ENCODE peak calls at places on chromosomes 16 and 17, in four cellular contexts. One of them, this sample, is unnamed.

GRCh38 chr16:77491091-77491490 is 56.3 kb upstream of the ADAMTS18 start:
- DNase-seq in HCT116: no peak
- DNase-seq in K562: no peak
- DNase-seq in HepG2: no peak
- DNase-seq in this sample: no peak

GRCh38 chr17:72125226-72125651 is 4.4 kb downstream of the SOX9 start:
- DNase-seq in HCT116: no peak
- DNase-seq in K562: no peak
- DNase-seq in HepG2: peak; percentile 77
- DNase-seq in this sample: no peak

GRCh38 chr17:78972507-78973105 is 7.1 kb downstream of the LGALS3BP start:
- DNase-seq in HCT116: no peak
- DNase-seq in K562: no peak
- DNase-seq in HepG2: no peak
- DNase-seq in this sample: no peak

GRCh38 chr17:53707546-53707945 is 115.2 kb upstream of the KIF2B start:
- DNase-seq in HCT116: no peak
- DNase-seq in K562: no peak
- DNase-seq in HepG2: no peak
- DNase-seq in this sample: no peak

GRCh38 chr17:53607475-53607874 is 215.3 kb upstream of the KIF2B start:
- DNase-seq in HCT116: no peak
- DNase-seq in K562: no peak
- DNase-seq in HepG2: no peak
- DNase-seq in this sample: no peak

GRCh38 chr17:47993031-47993546 is 22.2 kb downstream of the CDK5RAP3 start:
- DNase-seq in HCT116: no peak
- DNase-seq in K562: no peak
- DNase-seq in HepG2: no peak
- DNase-seq in this sample: no peak

GRCh38 chr16:4859900-4860255 is 12.6 kb downstream of the UBN1 start:
- DNase-seq in HCT116: no peak
- DNase-seq in K562: no peak
- DNase-seq in HepG2: no peak
- DNase-seq in this sample: no peak

GRCh38 chr16:69273009-69273408 is 38.1 kb upstream of the VPS4A start:
- DNase-seq in HCT116: no peak
- DNase-seq in K562: no peak
- DNase-seq in HepG2: no peak
- DNase-seq in this sample: no peak

GRCh38 chr17:53806473-53806872 is 16.3 kb upstream of the KIF2B start:
- DNase-seq in HCT116: no peak
- DNase-seq in K562: no peak
- DNase-seq in HepG2: no peak
- DNase-seq in this sample: no peak

GRCh38 chr17:10127819-10128375 is 70.5 kb downstream of the GAS7 start:
- DNase-seq in HCT116: no peak
- DNase-seq in K562: no peak
- DNase-seq in HepG2: no peak
- DNase-seq in this sample: no peak

GRCh38 chr16:89956511-89957213 is 8.1 kb downstream of the DEF8 start:
- DNase-seq in HCT116: no peak
- DNase-seq in K562: no peak
- DNase-seq in HepG2: no peak
- DNase-seq in this sample: no peak

GRCh38 chr17:68512967-68513474 is 791 bp downstream of the PRKAR1A start:
- DNase-seq in HCT116: no peak
- DNase-seq in K562: peak; percentile 20
- DNase-seq in HepG2: no peak
- DNase-seq in this sample: no peak

GRCh38 chr16:23909792-23910418 is 74.1 kb downstream of the PRKCB start:
- DNase-seq in HCT116: no peak
- DNase-seq in K562: no peak
- DNase-seq in HepG2: no peak
- DNase-seq in this sample: no peak

GRCh38 chr16:1125471-1125870 is 27.4 kb upstream of the CACNA1H start:
- DNase-seq in HCT116: peak; percentile 43
- DNase-seq in K562: peak; percentile 71
- DNase-seq in HepG2: no peak
- DNase-seq in this sample: no peak

GRCh38 chr16:57826706-57827625 is 24.7 kb upstream of the KIFC3 start:
- DNase-seq in HCT116: no peak
- DNase-seq in K562: no peak
- DNase-seq in HepG2: peak; percentile 94
- DNase-seq in this sample: no peak

GRCh38 chr17:1714980-1715802 is 5.0 kb upstream of the TLCD2 start:
- DNase-seq in HCT116: peak; percentile 45
- DNase-seq in K562: peak; percentile 61
- DNase-seq in HepG2: peak; percentile 84
- DNase-seq in this sample: no peak

GRCh38 chr17:65173284-65173793 is 36.2 kb downstream of the RGS9 start:
- DNase-seq in HCT116: no peak
- DNase-seq in K562: peak; percentile 89
- DNase-seq in HepG2: no peak
- DNase-seq in this sample: no peak

GRCh38 chr17:8739104-8739503 is 5.5 kb downstream of the CCDC42 start:
- DNase-seq in HCT116: no peak
- DNase-seq in K562: no peak
- DNase-seq in HepG2: no peak
- DNase-seq in this sample: no peak

GRCh38 chr16:67860589-67861398 is 12.1 kb upstream of the EDC4 start:
- DNase-seq in HCT116: no peak
- DNase-seq in K562: no peak
- DNase-seq in HepG2: no peak
- DNase-seq in this sample: no peak

GRCh38 chr16:12679660-12680272 is 123.9 kb downstream of the CPPED1 start:
- DNase-seq in HCT116: no peak
- DNase-seq in K562: no peak
- DNase-seq in HepG2: no peak
- DNase-seq in this sample: no peak

GRCh38 chr17:15744091-15744676 is 12.1 kb downstream of the TBC1D26 start:
- DNase-seq in HCT116: no peak
- DNase-seq in K562: no peak
- DNase-seq in HepG2: no peak
- DNase-seq in this sample: no peak

GRCh38 chr16:51875834-51876725 is 670.9 kb downstream of the TOX3 start:
- DNase-seq in HCT116: no peak
- DNase-seq in K562: no peak
- DNase-seq in HepG2: no peak
- DNase-seq in this sample: no peak

GRCh38 chr16:10992797-10993196 is 48.4 kb downstream of the CLEC16A start:
- DNase-seq in HCT116: peak; percentile 52
- DNase-seq in K562: peak; percentile 77
- DNase-seq in HepG2: no peak
- DNase-seq in this sample: peak; percentile 36

DNA sequence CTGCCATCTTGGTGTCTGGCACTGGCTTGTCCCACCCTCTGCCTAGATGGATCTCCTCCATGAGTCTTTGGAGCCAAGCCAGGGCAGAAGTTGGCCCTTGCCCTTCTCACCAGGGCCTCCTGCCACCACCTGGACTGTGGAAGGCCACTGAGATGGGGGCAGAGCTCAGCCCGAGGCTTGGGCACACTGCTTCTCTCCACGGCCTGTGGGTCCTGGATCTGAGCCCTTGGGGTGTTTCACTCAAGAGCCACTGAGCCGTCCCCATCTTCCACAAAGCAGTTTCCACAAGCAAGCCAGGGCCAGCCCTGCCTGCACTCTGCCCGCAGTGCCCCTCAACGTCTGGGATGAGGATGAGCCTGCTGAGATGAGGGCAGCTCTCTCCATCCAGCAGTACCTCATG is 16.7 kb upstream of the CD300A start:
- DNase-seq in HCT116: no peak
- DNase-seq in K562: no peak
- DNase-seq in HepG2: no peak
- DNase-seq in this sample: no peak
- TF ChIP-seq REST in HCT116: no peak
- TF ChIP-seq REST in K562: no peak
- TF ChIP-seq REST in HepG2: no peak
- TF ChIP-seq REST in this sample: no peak

DNA sequence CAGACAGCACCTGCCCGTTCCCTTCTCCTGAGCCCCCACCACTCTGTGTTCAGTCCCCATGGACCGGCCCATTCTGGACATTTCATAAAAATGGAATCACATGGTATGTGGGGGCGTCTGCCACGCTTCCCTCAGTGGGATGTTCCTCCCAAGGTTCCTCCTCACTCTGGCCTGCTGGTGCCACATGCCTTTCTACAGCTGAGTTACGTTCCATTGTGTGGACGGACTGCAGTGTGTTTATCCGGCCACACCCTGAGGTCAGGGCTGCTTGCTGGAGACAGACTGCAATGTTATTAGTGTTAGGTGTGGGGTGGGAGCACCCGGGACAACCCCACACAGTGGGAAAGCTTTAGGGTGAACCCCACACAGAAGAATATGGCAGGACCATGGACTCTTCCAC is 5.9 kb upstream of the AATK start:
- DNase-seq in HCT116: no peak
- DNase-seq in K562: no peak
- DNase-seq in HepG2: peak; percentile 28
- DNase-seq in this sample: no peak
- H3K27ac ChIP-seq in HCT116: no peak overlapping the region
- H3K27ac ChIP-seq in K562: no peak overlapping the region
- H3K27ac ChIP-seq in HepG2: no peak overlapping the region
- H3K27ac ChIP-seq in this sample: no peak overlapping the region

DNA sequence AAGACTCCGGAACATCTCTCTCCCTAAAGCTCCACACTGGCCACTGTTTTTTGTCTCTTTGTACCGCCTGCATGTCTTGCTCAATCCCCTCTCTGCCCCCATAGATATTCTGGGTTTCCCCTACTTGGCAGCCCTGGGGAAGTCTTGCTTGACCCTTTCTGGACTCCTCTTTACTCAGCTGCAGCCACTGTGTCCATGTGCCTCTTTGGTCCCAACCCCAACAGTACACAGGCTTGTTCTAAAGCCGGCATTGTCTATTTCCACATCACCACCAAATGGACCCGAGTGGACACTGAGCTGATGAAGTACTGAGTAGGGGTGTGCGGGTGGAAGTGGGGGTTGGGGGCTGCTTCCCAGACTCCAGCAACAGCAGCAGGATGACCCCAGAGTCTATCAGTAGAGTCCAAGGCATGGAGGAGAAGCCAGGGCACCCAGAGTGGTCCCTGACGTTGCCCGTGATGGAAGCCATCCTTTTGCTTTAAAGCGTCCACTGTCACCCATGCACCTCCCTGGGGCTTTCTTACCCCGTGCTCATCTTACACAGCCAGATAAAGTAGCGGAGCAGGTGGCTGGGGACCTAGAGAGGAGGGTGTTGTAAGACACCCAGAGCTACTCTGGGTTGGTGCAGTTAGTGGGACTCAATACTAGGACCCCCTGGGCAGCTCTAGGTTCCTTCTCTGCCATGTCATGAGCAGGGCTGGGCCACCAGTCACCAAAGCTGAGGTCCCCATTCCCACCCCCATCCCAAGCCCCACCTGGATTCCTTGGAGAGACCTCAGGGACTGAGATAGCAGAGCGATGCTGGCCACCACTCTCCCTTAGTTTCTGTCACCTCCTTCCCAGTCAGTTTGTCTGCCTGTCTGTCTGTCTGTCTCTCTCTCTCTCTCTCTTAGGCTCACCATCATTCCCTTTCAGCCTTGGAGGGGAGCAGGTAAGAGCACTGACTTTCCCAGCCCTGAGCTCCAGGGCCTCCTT is 6.2 kb downstream of the CD300LB start:
- DNase-seq in HCT116: no peak
- DNase-seq in K562: no peak
- DNase-seq in HepG2: no peak
- DNase-seq in this sample: no peak
- TF ChIP-seq TCF7L2 in HCT116: no peak
- TF ChIP-seq TCF7L2 in K562: no peak
- TF ChIP-seq TCF7L2 in HepG2: no peak
- TF ChIP-seq TCF7L2 in this sample: no peak

GRCh38 chr17:55648086-55648485 is 74.6 kb downstream of the TMEM100 start:
- DNase-seq in HCT116: no peak
- DNase-seq in K562: no peak
- DNase-seq in HepG2: no peak
- DNase-seq in this sample: no peak

GRCh38 chr17:55652825-55653224 is 69.8 kb downstream of the TMEM100 start:
- DNase-seq in HCT116: no peak
- DNase-seq in K562: no peak
- DNase-seq in HepG2: no peak
- DNase-seq in this sample: no peak

GRCh38 chr17:55654015-55654414 is 68.6 kb downstream of the TMEM100 start:
- DNase-seq in HCT116: no peak
- DNase-seq in K562: no peak
- DNase-seq in HepG2: no peak
- DNase-seq in this sample: no peak

GRCh38 chr17:55652114-55652513 is 70.5 kb downstream of the TMEM100 start:
- DNase-seq in HCT116: no peak
- DNase-seq in K562: no peak
- DNase-seq in HepG2: no peak
- DNase-seq in this sample: no peak

GRCh38 chr17:55649935-55650597 is 72.6 kb downstream of the TMEM100 start:
- DNase-seq in HCT116: no peak
- DNase-seq in K562: no peak
- DNase-seq in HepG2: no peak
- DNase-seq in this sample: no peak
- TF ChIP-seq REST in HCT116: no peak
- TF ChIP-seq REST in K562: no peak
- TF ChIP-seq REST in HepG2: no peak
- TF ChIP-seq REST in this sample: no peak

DNA sequence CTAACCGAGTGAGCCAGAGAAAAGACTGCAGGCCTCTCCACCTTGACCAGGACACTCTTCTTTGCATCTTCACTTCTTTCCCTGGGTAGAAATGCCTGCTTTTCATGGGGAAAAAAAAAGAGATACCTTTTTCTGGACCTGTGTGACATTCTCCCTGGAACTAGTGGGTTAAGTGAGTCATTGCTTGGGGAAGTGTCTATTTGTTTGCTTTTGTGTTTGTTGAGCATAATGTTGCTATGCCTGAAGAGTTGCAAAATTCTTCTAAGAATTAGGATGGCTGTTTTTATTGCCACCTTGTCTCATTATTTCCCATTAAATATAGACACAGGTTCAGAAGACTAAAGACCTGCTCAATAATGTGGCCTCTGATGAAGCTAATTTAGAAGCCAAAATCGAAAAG is 18.8 kb downstream of the CLUAP1 start:
- DNase-seq in HCT116: no peak
- DNase-seq in K562: no peak
- DNase-seq in HepG2: no peak
- DNase-seq in this sample: no peak
- H3K27ac ChIP-seq in HCT116: no peak overlapping the region
- H3K27ac ChIP-seq in K562: no peak overlapping the region
- H3K27ac ChIP-seq in HepG2: no peak overlapping the region
- H3K27ac ChIP-seq in this sample: no peak overlapping the region

This sample was measured in Panc1.